ENCODE peak calls at places on chromosomes 11 and 22, in ten cellular contexts. M is K562, L is IMR-90, G is SJSA1, Y is neuronal stem cell, N is uterus, U is right atrium auricular region, O is ovary, R is NT2/D1, V is WERI-Rb-1. T is an unnamed sample.
A peak's percentile ranks its signal among the peaks of the same experiment; 100 is the strongest.

GRCh38 chr11:113384551-113384950 is 3.0 kb upstream of the ANKK1 start:
- DNase-seq in M (no peak), L (peak; percentile 96), G (peak; percentile 34), Y (no peak), N (no peak), U (no peak), O (no peak), R (no peak), V (no peak), T (peak; percentile 17)

GRCh38 chr22:47110817-47111443 is 348.5 kb downstream of the TBC1D22A start:
- DNase-seq in M (no peak), L (peak; percentile 61), G (no peak), Y (no peak), N (peak; percentile 68), U (no peak), O (peak; percentile 67), R (no peak), V (no peak), T (no peak)

GRCh38 chr22:31625661-31626426 is 36.2 kb downstream of the PISD start:
- DNase-seq in M (peak; percentile 61), L (peak; percentile 19), G (no peak), Y (peak; percentile 63), N (peak; percentile 71), U (no peak), O (peak; percentile 44), R (peak; percentile 38), V (no peak), T (peak; percentile 56)

GRCh38 chr11:128963744-128964340 is 21.2 kb upstream of the TP53AIP1 start:
- DNase-seq in M (no peak), L (peak; percentile 20), G (no peak), Y (no peak), N (no peak), U (no peak), O (no peak), R (no peak), V (no peak), T (no peak)

GRCh38 chr22:36946436-36947158 is 33.2 kb downstream of the CSF2RB start:
- DNase-seq in M (no peak), L (no peak), G (no peak), Y (no peak), N (no peak), U (no peak), O (no peak), R (no peak), V (no peak), T (no peak)

GRCh38 chr22:25745341-25746011 is 3.5 kb downstream of the MYO18B start:
- DNase-seq in M (no peak), L (peak; percentile 58), G (no peak), Y (no peak), N (no peak), U (no peak), O (no peak), R (no peak), V (no peak), T (no peak)

GRCh38 chr22:46622081-46622521 is 1.9 kb downstream of the GRAMD4 start:
- DNase-seq in M (no peak), L (no peak), G (no peak), Y (no peak), N (no peak), U (no peak), O (no peak), R (no peak), V (no peak), T (no peak)

GRCh38 chr11:112296044-112296443 is 35.4 kb upstream of the PLET1 start:
- DNase-seq in M (no peak), L (no peak), G (no peak), Y (no peak), N (no peak), U (no peak), O (no peak), R (no peak), V (no peak), T (no peak)

GRCh38 chr22:47172771-47173534 is 410.5 kb downstream of the TBC1D22A start:
- DNase-seq in M (no peak), L (no peak), G (no peak), Y (no peak), N (peak; percentile 3), U (no peak), O (peak; percentile 3), R (no peak), V (peak; percentile 5), T (no peak)

GRCh38 chr11:30583505-30584280 is 2.5 kb downstream of the MPPED2 start:
- DNase-seq in M (no peak), L (no peak), G (no peak), Y (no peak), N (peak; percentile 66), U (peak; percentile 61), O (no peak), R (no peak), V (peak; percentile 50), T (no peak)

GRCh38 chr11:45141171-45141570 is 5.3 kb upstream of the PRDM11 start:
- DNase-seq in M (no peak), L (no peak), G (no peak), Y (no peak), N (no peak), U (no peak), O (no peak), R (no peak), V (no peak), T (no peak)

GRCh38 chr22:48884292-48884691 is 943.4 kb downstream of the BRD1 start:
- DNase-seq in M (no peak), L (no peak), G (no peak), Y (no peak), N (no peak), U (no peak), O (no peak), R (no peak), V (no peak), T (no peak)

GRCh38 chr22:48884786-48885185 is 942.9 kb downstream of the BRD1 start:
- DNase-seq in M (no peak), L (no peak), G (no peak), Y (no peak), N (peak; percentile 5), U (no peak), O (no peak), R (no peak), V (no peak), T (no peak)

GRCh38 chr22:48885271-48885918 is 942.3 kb downstream of the BRD1 start:
- DNase-seq in M (no peak), L (no peak), G (no peak), Y (no peak), N (no peak), U (no peak), O (no peak), R (no peak), V (no peak), T (no peak)

GRCh38 chr22:48886604-48887393 is 940.9 kb downstream of the BRD1 start:
- DNase-seq in M (no peak), L (no peak), G (no peak), Y (no peak), N (no peak), U (no peak), O (no peak), R (no peak), V (peak; percentile 31), T (no peak)

DNA sequence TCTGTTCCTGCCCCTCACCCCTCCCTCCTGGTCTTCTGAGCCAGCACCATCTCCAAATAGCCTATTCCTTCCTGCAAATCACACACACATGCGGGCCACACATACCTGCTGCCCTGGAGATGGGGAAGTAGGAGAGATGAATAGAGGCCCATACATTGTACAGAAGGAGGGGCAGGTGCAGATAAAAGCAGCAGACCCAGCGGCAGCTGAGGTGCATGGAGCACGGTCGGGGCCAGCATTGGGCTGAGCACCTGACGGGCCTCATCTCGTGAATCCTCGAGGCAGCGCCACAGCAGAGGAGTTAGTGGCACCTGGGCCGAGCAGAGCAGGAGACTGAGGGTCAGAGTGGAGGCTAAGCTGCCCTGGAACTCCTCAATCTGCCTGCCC is 941.8 kb downstream of the BRD1 start:
- DNase-seq in M (no peak), L (no peak), G (no peak), Y (no peak), N (no peak), U (no peak), O (no peak), R (no peak), V (no peak), T (no peak)
- H3K9me3 ChIP-seq in M (no peaks in the 10 kb centered on the region), L (peaks cover 63% of the 10 kb centered on the region), G (peaks cover 4% of the 10 kb centered on the region), Y (no peaks in the 10 kb centered on the region), N (no peaks in the 10 kb centered on the region), U (no peaks in the 10 kb centered on the region), O (no peaks in the 10 kb centered on the region), R (no peaks in the 10 kb centered on the region), V (no peaks in the 10 kb centered on the region), T (no peaks in the 10 kb centered on the region)

GRCh38 chr11:133172349-133172748 is 360.0 kb downstream of the OPCML start:
- DNase-seq in M (no peak), L (no peak), G (no peak), Y (no peak), N (no peak), U (no peak), O (no peak), R (no peak), V (no peak), T (no peak)
- H3K9me3 ChIP-seq in M (no peaks in the 10 kb centered on the region), L (peaks cover 16% of the 10 kb centered on the region), G (no peaks in the 10 kb centered on the region), Y (no peaks in the 10 kb centered on the region), N (no peaks in the 10 kb centered on the region), U (no peaks in the 10 kb centered on the region), O (no peaks in the 10 kb centered on the region), R (no peaks in the 10 kb centered on the region), V (no peaks in the 10 kb centered on the region), T (no peaks in the 10 kb centered on the region)

DNA sequence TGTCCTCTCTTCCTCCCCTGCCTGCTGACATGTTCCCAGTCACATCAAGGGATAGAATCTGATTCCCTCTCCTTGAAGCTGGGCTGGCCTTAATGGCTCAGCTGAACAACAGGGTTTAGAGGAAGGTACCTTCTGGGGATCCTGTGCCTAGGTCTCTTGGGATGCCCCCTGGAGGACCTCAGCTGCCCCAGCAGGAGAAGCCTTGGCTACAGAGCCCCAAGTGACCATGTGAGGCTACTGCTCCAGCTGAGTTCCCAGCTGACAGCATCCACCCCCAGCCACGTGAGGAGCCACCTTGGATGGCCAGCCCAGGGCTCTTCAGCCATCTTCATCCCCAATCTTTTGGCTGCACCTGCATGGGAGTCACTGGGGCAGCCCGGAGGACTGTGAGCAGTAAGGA is 1499.3 kb downstream of the TBC1D22A start:
- DNase-seq in M (peak; percentile 12), L (no peak), G (no peak), Y (no peak), N (no peak), U (no peak), O (no peak), R (no peak), V (no peak), T (no peak)
- H3K9me3 ChIP-seq in M (no peaks in the 10 kb centered on the region), L (peaks cover 58% of the 10 kb centered on the region), G (peaks cover 2% of the 10 kb centered on the region), Y (no peaks in the 10 kb centered on the region), N (no peaks in the 10 kb centered on the region), U (no peaks in the 10 kb centered on the region), O (no peaks in the 10 kb centered on the region), R (no peaks in the 10 kb centered on the region), V (no peaks in the 10 kb centered on the region), T (no peaks in the 10 kb centered on the region)

DNA sequence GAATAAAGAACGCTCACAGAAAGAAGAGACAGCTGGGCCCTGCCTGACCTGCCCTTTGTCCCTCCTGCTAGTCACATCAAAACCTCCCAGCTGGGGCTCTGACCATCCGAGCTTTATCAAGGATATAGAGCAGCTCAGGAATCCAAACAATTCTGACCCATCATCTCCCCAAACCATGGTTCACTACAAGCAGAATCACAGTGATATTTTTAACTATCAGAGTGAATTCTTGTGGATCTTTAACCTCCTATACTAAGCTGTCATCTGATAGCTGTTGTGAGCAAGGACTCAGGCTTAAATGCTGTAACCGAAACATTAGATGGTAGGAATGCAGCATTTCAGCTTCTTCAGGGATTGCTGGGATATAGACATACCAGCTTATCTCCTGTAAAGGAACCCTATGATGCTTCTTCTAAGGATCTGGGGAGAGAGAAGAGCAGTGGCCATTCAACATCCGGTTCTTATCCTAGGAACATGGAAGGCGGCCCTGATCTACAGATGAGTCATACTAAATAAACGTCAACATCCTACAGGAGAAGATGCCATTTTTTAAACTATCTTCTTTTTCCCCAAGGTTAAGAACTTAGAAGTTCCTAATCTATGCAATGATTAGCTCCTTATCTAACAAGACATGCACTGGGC is 84.7 kb upstream of the AKIP1 start:
- DNase-seq in M (peak; percentile 44), L (peak; percentile 95), G (peak; percentile 37), Y (no peak), N (no peak), U (no peak), O (peak; percentile 46), R (no peak), V (peak; percentile 32), T (no peak)
- H3K9me3 ChIP-seq in M (no peaks in the 10 kb centered on the region), L (no peaks in the 10 kb centered on the region), G (no peaks in the 10 kb centered on the region), Y (peaks cover 13% of the 10 kb centered on the region), N (no peaks in the 10 kb centered on the region), U (no peaks in the 10 kb centered on the region), O (no peaks in the 10 kb centered on the region), R (no peaks in the 10 kb centered on the region), V (no peaks in the 10 kb centered on the region), T (no peaks in the 10 kb centered on the region)